ENCODE peak calls at places on chromosome 1, in ten cellular contexts. C is substantia nigra, Y is Peyer's patch, O is cardiac muscle cell, E is SK-N-MC, P is adrenal gland, X is suprapubic skin, H is kidney, R is neural progenitor cell, T is gastrocnemius medialis. B is an unnamed sample.

GRCh38 chr1:34988147-34988546 is 3.0 kb upstream of the TMEM35B start:
- DNase-seq in C (no peak), Y (no peak), O (no peak), E (no peak), P (no peak), X (no peak), H (no peak), R (no peak), T (no peak), B (no peak)

GRCh38 chr1:20343149-20343936 is 52.7 kb downstream of the VWA5B1 start:
- DNase-seq in C (no peak), Y (peak; percentile 63), O (peak; percentile 61), E (no peak), P (peak; percentile 62), X (no peak), H (peak; percentile 84), R (peak; percentile 89), T (no peak), B (peak; percentile 67)

GRCh38 chr1:37325010-37325409 is 149.4 kb upstream of the ZC3H12A start:
- DNase-seq in C (peak; percentile 52), Y (no peak), O (no peak), E (no peak), P (no peak), X (no peak), H (peak; percentile 11), R (no peak), T (no peak), B (no peak)

GRCh38 chr1:160428655-160429054 is 28.3 kb downstream of the VANGL2 start:
- DNase-seq in C (no peak), Y (no peak), O (peak; percentile 55), E (no peak), P (no peak), X (no peak), H (no peak), R (peak; percentile 49), T (no peak), B (no peak)

GRCh38 chr1:55209247-55209646 is 5.9 kb downstream of the USP24 start:
- DNase-seq in C (no peak), Y (no peak), O (no peak), E (no peak), P (no peak), X (no peak), H (no peak), R (peak; percentile 40), T (no peak), B (no peak)

GRCh38 chr1:34362949-34363348 is 186.2 kb downstream of the C1orf94 start:
- DNase-seq in C (no peak), Y (no peak), O (no peak), E (no peak), P (no peak), X (no peak), H (no peak), R (no peak), T (no peak), B (no peak)

GRCh38 chr1:3319874-3320245 is 134.6 kb upstream of the ARHGEF16 start:
- DNase-seq in C (no peak), Y (peak; percentile 74), O (peak; percentile 65), E (peak; percentile 5), P (peak; percentile 32), X (no peak), H (no peak), R (peak; percentile 70), T (no peak), B (no peak)

GRCh38 chr1:39866767-39867166 is 16.5 kb downstream of the TRIT1 start:
- DNase-seq in C (no peak), Y (no peak), O (no peak), E (no peak), P (no peak), X (no peak), H (no peak), R (no peak), T (no peak), B (no peak)

GRCh38 chr1:56157477-56157876 is 421.9 kb downstream of the PLPP3 start:
- DNase-seq in C (no peak), Y (no peak), O (no peak), E (no peak), P (no peak), X (no peak), H (no peak), R (no peak), T (no peak), B (no peak)

GRCh38 chr1:53715478-53715877 is 23.5 kb downstream of the GLIS1 start:
- DNase-seq in C (no peak), Y (no peak), O (peak; percentile 71), E (no peak), P (no peak), X (peak; percentile 41), H (no peak), R (peak; percentile 77), T (no peak), B (no peak)

GRCh38 chr1:154812911-154813816 is 56.9 kb downstream of the KCNN3 start:
- DNase-seq in C (no peak), Y (no peak), O (peak; percentile 30), E (no peak), P (no peak), X (no peak), H (peak; percentile 79), R (peak; percentile 47), T (no peak), B (no peak)

GRCh38 chr1:229385853-229386456 is 43.1 kb upstream of the CCSAP start:
- DNase-seq in C (no peak), Y (no peak), O (no peak), E (no peak), P (no peak), X (no peak), H (no peak), R (no peak), T (no peak), B (no peak)

GRCh38 chr1:177239792-177240191 is 69.0 kb downstream of the BRINP2 start:
- DNase-seq in C (no peak), Y (no peak), O (no peak), E (no peak), P (no peak), X (no peak), H (no peak), R (no peak), T (no peak), B (no peak)

GRCh38 chr1:160637821-160638539 is 8.9 kb downstream of the SLAMF1 start:
- DNase-seq in C (no peak), Y (no peak), O (no peak), E (no peak), P (no peak), X (no peak), H (no peak), R (no peak), T (no peak), B (no peak)

GRCh38 chr1:177902151-177902765 is 67.6 kb downstream of the SEC16B start:
- DNase-seq in C (no peak), Y (no peak), O (no peak), E (no peak), P (no peak), X (no peak), H (no peak), R (peak; percentile 16), T (no peak), B (no peak)

GRCh38 chr1:222331340-222331739 is 216.6 kb downstream of the HHIPL2 start:
- DNase-seq in C (no peak), Y (no peak), O (no peak), E (no peak), P (no peak), X (no peak), H (no peak), R (no peak), T (no peak), B (no peak)
- H3K27ac ChIP-seq in C (no peak overlapping the region), Y (no peak overlapping the region), O (no peak overlapping the region), E (no peak overlapping the region), P (no peak overlapping the region), X (no peak overlapping the region), H (no peak overlapping the region), R (no peak overlapping the region), T (no peak overlapping the region), B (no peak overlapping the region)

GRCh38 chr1:43021547-43022474 is 63.1 kb upstream of the SLC2A1 start:
- DNase-seq in C (no peak), Y (no peak), O (no peak), E (no peak), P (no peak), X (peak; percentile 86), H (peak; percentile 66), R (no peak), T (no peak), B (no peak)
- H3K27ac ChIP-seq in C (no peak overlapping the region), Y (no peak overlapping the region), O (no peak overlapping the region), E (no peak overlapping the region), P (no peak overlapping the region), X (peak overlapping the region; percentile 76), H (no peak overlapping the region), R (no peak overlapping the region), T (no peak overlapping the region), B (no peak overlapping the region)

GRCh38 chr1:201882665-201883132 is 6.0 kb upstream of the SHISA4 start:
- DNase-seq in C (no peak), Y (no peak), O (no peak), E (no peak), P (no peak), X (no peak), H (no peak), R (no peak), T (peak; percentile 77), B (no peak)
- H3K27ac ChIP-seq in C (no peak overlapping the region), Y (no peak overlapping the region), O (peak overlapping the region; percentile 14), E (peak overlapping the region; percentile 67), P (peak overlapping the region; percentile 71), X (no peak overlapping the region), H (no peak overlapping the region), R (no peak overlapping the region), T (peak overlapping the region; percentile 98), B (peak overlapping the region; percentile 95)

GRCh38 chr1:107545056-107545597 is 404.3 kb downstream of the NTNG1 start:
- DNase-seq in C (no peak), Y (no peak), O (no peak), E (no peak), P (no peak), X (no peak), H (no peak), R (no peak), T (no peak), B (no peak)

GRCh38 chr1:107546571-107546970 is 405.7 kb downstream of the NTNG1 start:
- DNase-seq in C (no peak), Y (no peak), O (no peak), E (no peak), P (no peak), X (no peak), H (no peak), R (no peak), T (no peak), B (no peak)

GRCh38 chr1:107547363-107548155 is 406.7 kb downstream of the NTNG1 start:
- DNase-seq in C (no peak), Y (no peak), O (no peak), E (no peak), P (no peak), X (no peak), H (no peak), R (no peak), T (no peak), B (no peak)

GRCh38 chr1:107541412-107541811 is 400.6 kb downstream of the NTNG1 start:
- DNase-seq in C (no peak), Y (no peak), O (no peak), E (no peak), P (no peak), X (no peak), H (no peak), R (no peak), T (no peak), B (no peak)

DNA sequence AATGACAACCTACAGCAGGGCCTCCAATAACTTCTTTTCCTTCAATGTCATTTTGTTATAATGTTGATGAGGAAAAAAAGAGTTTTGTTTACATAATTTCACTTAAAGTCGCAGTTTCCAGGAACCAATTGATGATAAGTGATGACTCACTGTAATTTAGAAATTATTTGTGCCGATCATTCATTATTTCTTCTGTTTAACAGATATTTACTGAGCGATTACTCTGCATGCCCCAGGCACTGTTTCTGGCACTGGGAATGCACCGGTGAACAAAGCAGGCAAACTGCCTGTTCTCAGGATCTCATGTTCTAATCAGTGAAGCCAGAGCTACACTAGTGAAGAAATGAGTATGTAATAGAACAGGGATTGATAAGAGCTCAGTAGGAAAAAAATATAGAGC is 403.4 kb downstream of the NTNG1 start:
- DNase-seq in C (no peak), Y (no peak), O (no peak), E (no peak), P (no peak), X (no peak), H (no peak), R (no peak), T (no peak), B (no peak)
- H3K27ac ChIP-seq in C (no peak overlapping the region), Y (no peak overlapping the region), O (no peak overlapping the region), E (no peak overlapping the region), P (no peak overlapping the region), X (no peak overlapping the region), H (no peak overlapping the region), R (no peak overlapping the region), T (no peak overlapping the region), B (no peak overlapping the region)